ENCODE peak calls at places on chromosomes 7 and 10, in four cellular contexts. G, S, H and I are unnamed samples.
A peak's percentile ranks its signal among the peaks of the same experiment; 100 is the strongest.

GRCh38 chr10:71752391-71753090 is 20.8 kb downstream of the VSIR start:
- DNase-seq in G (no peak), S (no peak), H (no peak), I (no peak)

GRCh38 chr7:5445991-5446594 is 22.5 kb upstream of the TNRC18 start:
- DNase-seq in G (peak; percentile 28), S (no peak), H (no peak), I (no peak)

GRCh38 chr7:120996333-120996982 is 7.9 kb downstream of the CPED1 start:
- DNase-seq in G (peak; percentile 58), S (peak; percentile 89), H (peak; percentile 60), I (peak; percentile 94)

GRCh38 chr7:29019896-29020295 is 61.8 kb upstream of the TRIL start:
- DNase-seq in G (no peak), S (no peak), H (no peak), I (no peak)

GRCh38 chr10:71434760-71435394 is 38.2 kb downstream of the CDH23 start:
- DNase-seq in G (no peak), S (no peak), H (no peak), I (no peak)

GRCh38 chr7:27032843-27033242 is 63.0 kb downstream of the HOXA1 start:
- DNase-seq in G (no peak), S (peak; percentile 60), H (no peak), I (no peak)

GRCh38 chr7:119936876-119937275 is 336.1 kb upstream of the KCND2 start:
- DNase-seq in G (no peak), S (peak; percentile 29), H (no peak), I (no peak)

GRCh38 chr7:83697814-83698530 is 49.0 kb upstream of the SEMA3E start:
- DNase-seq in G (no peak), S (no peak), H (no peak), I (no peak)

GRCh38 chr10:93386496-93387369 is 95.4 kb downstream of the MYOF start:
- DNase-seq in G (no peak), S (peak; percentile 86), H (no peak), I (peak; percentile 58)

GRCh38 chr7:92527300-92528187 is 776 bp downstream of the PEX1 start:
- DNase-seq in G (peak; percentile 60), S (peak; percentile 44), H (peak; percentile 52), I (peak; percentile 48)

GRCh38 chr7:148903504-148903903 is 19.4 kb upstream of the EZH2 start:
- DNase-seq in G (no peak), S (no peak), H (no peak), I (no peak)

GRCh38 chr10:50152792-50153272 is 85.1 kb downstream of the WASHC2A start:
- DNase-seq in G (no peak), S (no peak), H (peak; percentile 2), I (no peak)

GRCh38 chr10:92241158-92241500 is 49.7 kb downstream of the CPEB3 start:
- DNase-seq in G (no peak), S (peak; percentile 11), H (no peak), I (no peak)

GRCh38 chr7:83655951-83656556 is 7.1 kb upstream of the SEMA3E start:
- DNase-seq in G (peak; percentile 9), S (peak; percentile 52), H (peak; percentile 40), I (peak; percentile 71)

GRCh38 chr10:119153041-119153440 is 12.5 kb downstream of the SFXN4 start:
- DNase-seq in G (no peak), S (no peak), H (no peak), I (no peak)

GRCh38 chr7:43454936-43455518 is 127.9 kb upstream of the STK17A start:
- DNase-seq in G (peak; percentile 61), S (peak; percentile 58), H (no peak), I (peak; percentile 62)

GRCh38 chr7:98178321-98178720 is 32.9 kb upstream of the BHLHA15 start:
- DNase-seq in G (no peak), S (no peak), H (peak; percentile 83), I (no peak)

GRCh38 chr10:59055046-59055445 is 121.4 kb upstream of the PHYHIPL start:
- DNase-seq in G (no peak), S (no peak), H (no peak), I (no peak)

GRCh38 chr7:134353411-134353810 is 36.7 kb upstream of the SLC35B4 start:
- DNase-seq in G (no peak), S (no peak), H (no peak), I (no peak)

GRCh38 chr10:129978980-129979379 is 14.9 kb upstream of the EBF3 start:
- DNase-seq in G (no peak), S (no peak), H (no peak), I (no peak)

GRCh38 chr10:72086466-72087391 is 1.6 kb downstream of the SPOCK2 start:
- DNase-seq in G (no peak), S (no peak), H (no peak), I (no peak)

GRCh38 chr10:69684020-69684980 is 54.3 kb downstream of the FAM241B start:
- DNase-seq in G (no peak), S (no peak), H (peak; percentile 38), I (peak; percentile 76)

GRCh38 chr10:75195035-75195763 is 15.4 kb upstream of the VDAC2 start:
- DNase-seq in G (peak; percentile 50), S (peak; percentile 73), H (no peak), I (peak; percentile 61)

GRCh38 chr7:7537711-7538110 is 2.0 kb upstream of the COL28A1 start:
- DNase-seq in G (no peak), S (no peak), H (no peak), I (no peak)

GRCh38 chr7:98107313-98107691 is 640 bp downstream of the LMTK2 start:
- DNase-seq in G (no peak), S (peak; percentile 5), H (no peak), I (peak; percentile 12)

GRCh38 chr7:84237533-84238173 is 43.1 kb upstream of the SEMA3A start:
- DNase-seq in G (peak; percentile 69), S (peak; percentile 78), H (no peak), I (peak; percentile 92)

GRCh38 chr10:126391162-126391880 is 3.0 kb upstream of the ADAM12 start:
- DNase-seq in G (no peak), S (peak; percentile 48), H (no peak), I (peak; percentile 55)

GRCh38 chr7:141663081-141663510 is 38.9 kb downstream of the DENND11 start:
- DNase-seq in G (no peak), S (no peak), H (peak; percentile 89), I (peak; percentile 55)

GRCh38 chr7:132402751-132403245 is 173.5 kb downstream of the PLXNA4 start:
- DNase-seq in G (no peak), S (peak; percentile 95), H (no peak), I (peak; percentile 86)

GRCh38 chr10:35433851-35434426 is 97.6 kb downstream of the CCNY start:
- DNase-seq in G (peak; percentile 78), S (peak; percentile 87), H (no peak), I (peak; percentile 59)

GRCh38 chr10:101046332-101047238 is 15.2 kb upstream of the KAZALD1 start:
- DNase-seq in G (no peak), S (no peak), H (no peak), I (no peak)
- H3K4me3 ChIP-seq in G (no peak overlapping the region), S (no peak overlapping the region), H (no peak overlapping the region), I (no peak overlapping the region)

DNA sequence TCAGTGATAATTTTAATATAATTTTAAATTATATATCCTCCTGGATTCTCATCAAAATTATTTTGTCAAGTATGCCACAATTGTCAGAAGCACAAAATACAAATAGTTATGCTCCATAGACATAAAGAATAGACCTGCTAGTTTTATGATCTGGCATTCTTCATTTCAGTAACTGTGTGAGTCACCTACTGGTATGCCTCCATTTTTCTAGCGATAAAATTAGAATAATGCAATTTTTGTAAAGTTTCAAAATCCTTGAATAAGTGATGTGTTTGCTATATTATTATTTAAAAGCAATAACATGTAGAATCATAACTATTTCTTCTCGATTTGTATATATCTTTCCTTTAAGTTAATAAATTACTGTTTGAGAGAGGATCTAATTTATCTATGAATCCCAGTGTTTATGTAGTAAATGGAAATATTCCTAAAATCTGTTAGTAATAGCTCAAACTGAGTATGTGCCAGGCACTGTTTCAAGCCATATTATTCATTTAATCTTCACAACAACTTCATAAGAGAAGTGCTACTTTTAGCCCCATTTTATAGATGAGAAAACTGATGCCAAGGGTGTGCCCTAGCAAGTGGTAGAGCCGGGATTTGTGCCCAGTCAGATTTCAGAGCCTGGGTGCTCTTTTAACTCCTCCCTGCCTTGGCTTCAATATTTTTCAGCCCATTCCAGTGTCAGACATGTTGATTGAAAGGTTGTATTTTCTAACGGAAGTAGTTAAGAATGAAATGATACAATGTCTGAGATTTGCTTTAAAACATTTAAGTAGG is 38.4 kb downstream of the NET1 start:
- DNase-seq in G (no peak), S (no peak), H (no peak), I (no peak)
- H3K4me3 ChIP-seq in G (no peak overlapping the region), S (no peak overlapping the region), H (peak overlapping the region; percentile 51), I (no peak overlapping the region)

DNA sequence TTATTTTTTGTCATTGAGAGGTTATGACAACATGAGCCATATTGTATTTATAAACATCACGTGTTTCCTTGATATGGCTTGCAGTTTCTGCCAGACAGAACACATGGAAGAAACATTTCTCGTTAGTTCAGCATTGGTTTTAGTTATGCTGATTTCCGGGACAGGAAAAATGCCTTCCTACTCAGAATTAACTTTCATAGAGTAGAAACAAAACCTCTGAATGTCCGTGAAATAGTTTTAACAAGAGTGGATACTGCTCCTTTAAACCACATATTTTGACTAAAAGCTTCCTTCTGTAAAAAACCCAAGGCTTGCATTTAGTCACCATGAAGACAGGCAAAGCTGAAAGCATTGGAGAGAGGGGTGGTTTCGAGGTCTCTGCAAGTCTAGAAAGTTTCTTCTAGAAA is 240.4 kb downstream of the KIAA1217 start:
- DNase-seq in G (no peak), S (peak; percentile 79), H (no peak), I (peak; percentile 52)
- H3K4me3 ChIP-seq in G (no peak overlapping the region), S (peak overlapping the region; percentile 29), H (no peak overlapping the region), I (peak overlapping the region; percentile 15)

DNA sequence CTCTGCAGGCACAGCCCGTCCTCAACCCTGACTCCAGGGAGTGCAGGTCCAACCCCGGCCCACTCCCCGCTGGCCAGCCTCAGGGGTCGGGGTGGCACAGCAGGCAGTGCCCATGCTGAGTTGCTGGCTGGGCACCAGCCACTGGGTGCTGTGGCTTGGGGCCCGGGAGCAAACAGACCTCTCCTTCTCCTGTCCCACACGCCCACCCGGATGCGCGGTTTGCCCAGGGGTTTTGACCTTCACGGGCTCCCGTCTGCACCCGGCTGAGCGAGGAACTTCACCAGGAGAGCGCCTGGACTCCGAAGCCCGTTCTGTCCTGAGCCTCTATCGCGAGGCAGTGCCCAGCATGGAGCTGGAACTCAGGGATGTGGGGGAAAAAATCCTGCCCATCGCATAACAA is 2.6 kb upstream of the GRIFIN start:
- DNase-seq in G (no peak), S (no peak), H (no peak), I (no peak)
- H3K4me3 ChIP-seq in G (no peak overlapping the region), S (no peak overlapping the region), H (no peak overlapping the region), I (no peak overlapping the region)

DNA sequence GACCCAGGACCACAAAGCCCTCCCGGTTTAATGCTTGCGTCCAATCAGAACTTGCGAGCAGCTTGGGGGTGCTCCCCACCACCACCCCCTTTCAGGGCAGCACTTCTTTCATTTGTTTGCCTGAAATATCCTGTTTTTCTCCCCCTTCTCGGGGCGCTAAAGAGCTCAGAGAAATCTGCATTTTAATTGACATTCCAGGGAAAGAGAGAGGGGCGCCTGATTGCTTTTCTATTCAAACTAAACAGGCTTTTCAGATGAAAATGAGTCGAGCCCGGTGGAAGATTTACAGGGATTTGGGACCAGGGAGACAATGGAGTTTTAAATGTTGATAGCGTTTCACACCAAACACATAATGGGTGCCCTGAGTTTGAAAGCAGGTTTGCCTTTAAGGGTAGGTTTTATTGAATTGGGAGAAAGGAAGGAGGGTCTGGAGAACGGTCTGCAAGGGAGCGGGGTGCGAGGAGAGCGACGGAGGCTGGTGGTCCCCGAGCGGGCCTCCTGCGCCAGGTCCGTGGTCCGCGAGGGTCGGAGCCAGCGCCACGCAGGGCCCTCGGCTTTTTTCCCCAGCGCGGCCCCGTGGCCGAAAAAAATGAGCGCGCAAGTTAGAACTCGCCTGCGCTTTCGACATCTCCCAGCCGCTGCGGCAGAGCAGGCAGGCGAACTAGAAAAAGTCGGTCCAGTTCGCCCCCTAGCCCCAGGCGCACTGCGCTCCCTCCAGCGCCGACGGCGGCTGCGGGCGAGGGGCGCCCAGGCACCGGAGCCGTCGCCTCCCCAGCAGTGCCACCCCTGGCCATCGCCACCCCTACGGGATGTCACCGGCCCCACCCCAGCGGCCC is 1.4 kb downstream of the FGFR2 start:
- DNase-seq in G (no peak), S (no peak), H (no peak), I (peak; percentile 12)
- H3K4me3 ChIP-seq in G (no peak overlapping the region), S (peak overlapping the region; percentile 35), H (no peak overlapping the region), I (no peak overlapping the region)